ENCODE peak calls at places on chromosomes 2 and 18, in four cellular contexts. G is HEK293T, N is K562, F is GM12878. K is an unnamed sample.

GRCh38 chr2:43950383-43951008 is 45.3 kb downstream of the LRPPRC start:
- DNase-seq in G (peak), N (no peak), F (no peak), K (peak)

GRCh38 chr2:52113338-52113737 is 1081.4 kb upstream of the NRXN1 start:
- DNase-seq in G (no peak), N (no peak), F (no peak), K (no peak)

GRCh38 chr2:120360307-120360855 is 14.4 kb downstream of the INHBB start:
- DNase-seq in G (no peak), N (no peak), F (no peak), K (no peak)

GRCh38 chr2:54947121-54947520 is 103.1 kb downstream of the RTN4 start:
- DNase-seq in G (no peak), N (no peak), F (no peak), K (no peak)

GRCh38 chr2:168457177-168457905 is 1.3 kb downstream of the CERS6 start:
- DNase-seq in G (no peak), N (no peak), F (peak), K (no peak)

GRCh38 chr2:226904592-226904991 is 68.7 kb downstream of the RHBDD1 start:
- DNase-seq in G (no peak), N (no peak), F (no peak), K (no peak)

GRCh38 chr2:14350856-14351255 is 281.7 kb upstream of the LRATD1 start:
- DNase-seq in G (no peak), N (no peak), F (no peak), K (no peak)

GRCh38 chr2:74226648-74227213 is 28.3 kb downstream of the MTHFD2 start:
- DNase-seq in G (no peak), N (no peak), F (no peak), K (no peak)

GRCh38 chr18:45231606-45232005 is 383.7 kb upstream of the SLC14A2 start:
- DNase-seq in G (no peak), N (no peak), F (no peak), K (no peak)

GRCh38 chr2:103386872-103387271 is 625.0 kb downstream of the TMEM182 start:
- DNase-seq in G (no peak), N (no peak), F (no peak), K (no peak)

GRCh38 chr2:64615206-64615763 is 38.4 kb downstream of the SERTAD2 start:
- DNase-seq in G (no peak), N (no peak), F (no peak), K (no peak)

GRCh38 chr18:75205760-75206109 is 3.2 kb downstream of the PTGR3 start:
- DNase-seq in G (no peak), N (peak), F (no peak), K (no peak)

GRCh38 chr2:38201784-38202183 is 125.8 kb upstream of the CYP1B1 start:
- DNase-seq in G (no peak), N (no peak), F (no peak), K (no peak)

GRCh38 chr2:85889648-85890281 is 975 bp upstream of the ST3GAL5 start:
- DNase-seq in G (no peak), N (no peak), F (no peak), K (no peak)

GRCh38 chr2:36456227-36456788 is 100.7 kb downstream of the CRIM1 start:
- DNase-seq in G (no peak), N (no peak), F (no peak), K (no peak)

GRCh38 chr2:10680214-10680613 is 9.6 kb downstream of the NOL10 start:
- DNase-seq in G (no peak), N (no peak), F (no peak), K (no peak)

GRCh38 chr2:126643431-126643830 is 12.5 kb upstream of the GYPC start:
- DNase-seq in G (no peak), N (no peak), F (no peak), K (no peak)

GRCh38 chr2:241620419-241620769 is 16.6 kb downstream of the THAP4 start:
- DNase-seq in G (no peak), N (no peak), F (no peak), K (no peak)

GRCh38 chr2:53751728-53752127 is 15.9 kb upstream of the CHAC2 start:
- DNase-seq in G (no peak), N (no peak), F (no peak), K (no peak)

GRCh38 chr2:26644188-26644835 is 3.1 kb upstream of the CIB4 start:
- DNase-seq in G (no peak), N (no peak), F (no peak), K (no peak)

GRCh38 chr2:30487603-30488002 is 40.6 kb downstream of the LCLAT1 start:
- DNase-seq in G (no peak), N (no peak), F (no peak), K (no peak)

GRCh38 chr2:162888641-162889040 is 50.1 kb upstream of the KCNH7 start:
- DNase-seq in G (no peak), N (no peak), F (no peak), K (no peak)

GRCh38 chr2:240095556-240096523 is 40.3 kb downstream of the COPS9 start:
- DNase-seq in G (no peak), N (no peak), F (no peak), K (no peak)

GRCh38 chr18:28013064-28013463 is 163.9 kb downstream of the CDH2 start:
- DNase-seq in G (no peak), N (no peak), F (no peak), K (peak)

GRCh38 chr2:203432811-203433210 is 102.3 kb downstream of the RAPH1 start:
- DNase-seq in G (no peak), N (no peak), F (no peak), K (no peak)

GRCh38 chr2:8298783-8299182 is 383.1 kb upstream of the ID2 start:
- DNase-seq in G (no peak), N (no peak), F (no peak), K (no peak)

GRCh38 chr2:237434916-237435315 is 21.0 kb upstream of the COL6A3 start:
- DNase-seq in G (no peak), N (peak), F (no peak), K (no peak)

GRCh38 chr2:28610583-28611201 is 114.8 kb downstream of the PLB1 start:
- DNase-seq in G (no peak), N (peak), F (no peak), K (peak)

GRCh38 chr18:5518899-5519371 is 24.9 kb downstream of the EPB41L3 start:
- DNase-seq in G (peak), N (no peak), F (no peak), K (no peak)

GRCh38 chr18:8341481-8342230 is 267.6 kb upstream of the RAB12 start:
- DNase-seq in G (no peak), N (no peak), F (no peak), K (peak)

GRCh38 chr2:226790006-226790405 is 9.6 kb downstream of the IRS1 start:
- DNase-seq in G (no peak), N (no peak), F (no peak), K (no peak)

GRCh38 chr2:129781749-129782617 is 197.5 kb upstream of the RAB6C start:
- DNase-seq in G (no peak), N (no peak), F (no peak), K (no peak)

DNA sequence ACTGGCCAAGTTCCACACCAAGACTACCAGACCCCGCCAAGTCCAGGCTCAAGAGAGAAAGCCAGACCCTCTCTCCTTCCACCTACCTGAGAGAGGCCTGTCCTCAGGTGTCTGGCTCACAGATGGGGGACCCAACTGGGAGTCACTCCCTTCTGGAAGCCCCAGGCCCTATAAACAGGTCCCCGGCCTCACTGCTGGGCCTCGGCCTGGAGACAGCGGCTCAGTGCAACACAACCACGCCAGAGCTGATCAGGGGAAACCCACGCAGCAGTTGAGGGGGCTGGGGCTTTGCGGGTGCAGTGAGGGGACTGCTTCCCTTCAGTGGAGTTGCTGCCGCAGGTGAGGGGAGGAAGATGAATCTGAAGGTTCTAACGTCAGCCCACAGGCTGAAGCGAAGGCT is 22.8 kb upstream of the C1QL2 start:
- DNase-seq in G (no peak), N (no peak), F (no peak), K (no peak)
- TF ChIP-seq TARDBP in G (no peak), N (no peak), F (no peak), K (no peak)

GRCh38 chr18:62788891-62789290 is 73.5 kb downstream of the PHLPP1 start:
- DNase-seq in G (peak), N (no peak), F (no peak), K (no peak)
- TF ChIP-seq TARDBP in G (no peak), N (no peak), F (no peak), K (no peak)

DNA sequence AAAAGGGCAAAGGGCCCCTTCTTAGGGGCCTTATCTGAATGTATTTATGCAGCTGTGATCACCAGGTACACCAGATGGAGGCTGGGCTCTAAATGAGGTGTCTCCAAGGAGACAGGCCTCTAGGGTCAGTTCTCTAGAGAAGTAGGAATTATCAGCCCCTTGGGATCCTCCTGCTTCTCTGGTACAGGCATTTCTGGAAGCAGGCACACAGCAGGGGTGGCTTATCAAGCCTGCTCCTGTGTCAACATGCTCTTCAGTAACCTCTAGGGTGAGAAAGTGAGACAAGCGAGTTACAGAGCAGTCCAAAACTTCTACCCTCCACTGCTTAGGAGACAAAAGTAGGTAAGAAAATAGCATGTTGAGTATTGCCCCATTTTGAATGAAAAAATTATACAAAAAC is 13.8 kb downstream of the TPGS2 start:
- DNase-seq in G (peak), N (peak), F (no peak), K (no peak)
- TF ChIP-seq TARDBP in G (no peak), N (no peak), F (no peak), K (no peak)

DNA sequence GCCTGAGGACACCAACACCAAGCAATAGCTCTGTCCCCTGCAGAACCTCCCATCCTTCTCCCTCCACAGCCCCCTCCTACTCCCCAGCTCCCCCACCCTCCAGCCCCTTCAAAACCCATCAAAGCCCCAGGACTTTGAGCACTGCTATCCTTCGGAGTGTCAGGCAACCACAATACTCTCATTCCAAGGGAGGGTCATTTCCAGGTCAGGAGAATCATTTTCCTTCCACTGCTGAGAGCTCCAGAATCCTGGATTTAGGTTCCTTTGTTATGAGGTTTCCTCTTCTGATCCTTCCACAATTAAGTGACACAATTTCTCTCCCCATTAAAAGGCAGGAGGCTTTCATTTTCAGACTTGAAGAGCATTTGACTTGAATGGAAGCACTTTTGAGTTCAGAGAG is 24.4 kb upstream of the SPP2 start:
- DNase-seq in G (no peak), N (no peak), F (no peak), K (no peak)
- TF ChIP-seq TARDBP in G (no peak), N (no peak), F (no peak), K (no peak)

DNA sequence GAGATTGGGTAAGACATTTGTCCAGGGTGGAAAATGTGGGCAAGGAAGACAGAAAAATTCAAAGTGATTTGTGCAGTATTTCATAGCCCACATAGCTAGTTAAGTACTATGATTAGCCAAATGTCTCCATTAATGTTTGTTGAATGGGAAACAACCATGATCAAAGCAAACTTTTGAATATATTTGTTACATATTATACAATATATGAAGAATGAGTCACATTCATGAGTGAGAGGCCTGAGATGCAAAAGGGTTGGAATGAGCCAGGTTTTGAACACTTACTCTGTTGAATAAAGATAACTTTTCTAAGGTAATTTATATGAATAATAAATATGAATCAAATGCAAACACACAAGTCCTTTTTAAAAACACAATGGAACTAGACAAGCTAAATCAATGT is 984.5 kb upstream of the CDH2 start:
- DNase-seq in G (no peak), N (no peak), F (no peak), K (no peak)
- TF ChIP-seq TARDBP in G (no peak), N (no peak), F (no peak), K (no peak)

GRCh38 chr2:19124135-19124534 is 234.3 kb downstream of the OSR1 start:
- DNase-seq in G (no peak), N (no peak), F (no peak), K (no peak)
- TF ChIP-seq TARDBP in G (no peak), N (no peak), F (no peak), K (no peak)

GRCh38 chr2:22499082-22499844 is 885.7 kb upstream of the KLHL29 start:
- DNase-seq in G (no peak), N (no peak), F (no peak), K (no peak)

GRCh38 chr2:22497789-22498188 is 887.2 kb upstream of the KLHL29 start:
- DNase-seq in G (no peak), N (no peak), F (no peak), K (no peak)

GRCh38 chr2:22497064-22497463 is 887.9 kb upstream of the KLHL29 start:
- DNase-seq in G (no peak), N (no peak), F (no peak), K (no peak)

GRCh38 chr2:22494156-22494555 is 890.8 kb upstream of the KLHL29 start:
- DNase-seq in G (no peak), N (no peak), F (no peak), K (no peak)
- TF ChIP-seq TARDBP in G (no peak), N (no peak), F (no peak), K (no peak)

GRCh38 chr2:1744151-1744445 is 217 bp downstream of the PXDN start:
- DNase-seq in G (no peak), N (no peak), F (no peak), K (no peak)
- TF ChIP-seq TARDBP in G (no peak), N (no peak), F (no peak), K (no peak)

DNA sequence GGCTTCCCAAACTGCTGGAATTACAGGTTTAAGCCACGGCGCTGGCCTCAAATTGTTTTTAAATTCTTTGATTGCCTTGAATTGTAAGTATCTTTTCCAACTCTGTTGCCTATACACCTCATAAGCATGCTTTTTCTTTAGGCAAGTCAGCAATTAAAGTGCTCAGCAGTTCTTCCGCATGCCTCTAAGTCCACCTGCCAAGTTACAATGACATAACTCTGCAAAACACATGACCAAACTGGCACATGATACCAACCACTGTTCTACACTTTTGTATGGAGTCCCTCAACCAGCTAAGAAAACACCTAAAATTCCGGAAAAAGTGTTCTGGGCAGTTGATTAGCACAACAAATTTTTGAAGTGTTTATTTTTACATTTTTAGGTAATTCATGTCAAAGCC is 5.1 kb downstream of the TXNL4A start:
- DNase-seq in G (no peak), N (no peak), F (no peak), K (no peak)
- TF ChIP-seq TARDBP in G (no peak), N (no peak), F (no peak), K (no peak)